ENCODE peak calls at places on chromosomes 5 and 9, in five cellular contexts. W is H1, G is HEK293T, E is NT2/D1, Y is GM12878. B is an unnamed sample.

GRCh38 chr5:80254767-80255424 is 952 bp downstream of the SERINC5 start:
- DNase-seq in W (no peak), G (no peak), E (no peak), Y (no peak), B (no peak)

GRCh38 chr5:137217599-137218200 is 281.4 kb downstream of the SPOCK1 start:
- DNase-seq in W (no peak), G (no peak), E (no peak), Y (no peak), B (no peak)

GRCh38 chr5:134873494-134873893 is 677 bp upstream of the TXNDC15 start:
- DNase-seq in W (no peak), G (no peak), E (no peak), Y (no peak), B (no peak)

GRCh38 chr5:29896651-29897050 is 1296.8 kb upstream of the CDH6 start:
- DNase-seq in W (no peak), G (no peak), E (no peak), Y (no peak), B (no peak)

GRCh38 chr9:138120511-138121437 is 243.2 kb downstream of the CACNA1B start:
- DNase-seq in W (no peak), G (no peak), E (no peak), Y (no peak), B (no peak)

GRCh38 chr9:16030513-16031185 is 477.8 kb downstream of the CCDC171 start:
- DNase-seq in W (no peak), G (no peak), E (no peak), Y (peak), B (no peak)

GRCh38 chr9:131869312-131869711 is 129.4 kb upstream of the RAPGEF1 start:
- DNase-seq in W (no peak), G (no peak), E (peak), Y (no peak), B (no peak)

GRCh38 chr5:169811023-169811422 is 169.3 kb downstream of the INSYN2B start:
- DNase-seq in W (no peak), G (no peak), E (no peak), Y (no peak), B (no peak)

GRCh38 chr9:131739988-131740648 is at the start of gene RAPGEF1:
- DNase-seq in W (peak), G (peak), E (no peak), Y (no peak), B (no peak)

GRCh38 chr5:178785999-178786398 is 55.5 kb upstream of the ZNF354A start:
- DNase-seq in W (no peak), G (no peak), E (no peak), Y (no peak), B (no peak)

GRCh38 chr5:104189031-104189430 is 626.4 kb upstream of the NUDT12 start:
- DNase-seq in W (no peak), G (no peak), E (no peak), Y (no peak), B (no peak)

GRCh38 chr5:109756543-109757186 is 66.9 kb downstream of the MAN2A1 start:
- DNase-seq in W (no peak), G (no peak), E (no peak), Y (no peak), B (no peak)

GRCh38 chr5:125372694-125373621 is 626.5 kb upstream of the ZNF608 start:
- DNase-seq in W (no peak), G (no peak), E (peak), Y (no peak), B (no peak)

GRCh38 chr5:149614034-149614907 is 33.0 kb downstream of the ARHGEF37 start:
- DNase-seq in W (no peak), G (no peak), E (no peak), Y (no peak), B (no peak)

GRCh38 chr9:111805841-111806241 is 11.1 kb upstream of the SHOC1 start:
- DNase-seq in W (no peak), G (no peak), E (no peak), Y (no peak), B (no peak)

GRCh38 chr9:21974542-21975409 is 19.4 kb downstream of the CDKN2A start:
- DNase-seq in W (peak), G (peak), E (no peak), Y (no peak), B (no peak)

GRCh38 chr5:157269165-157269671 is 3.3 kb downstream of the CYFIP2 start:
- DNase-seq in W (no peak), G (no peak), E (no peak), Y (no peak), B (no peak)

GRCh38 chr5:176364765-176365662 is at the start of gene ARL10:
- DNase-seq in W (peak), G (peak), E (no peak), Y (no peak), B (no peak)

GRCh38 chr9:82988488-82988887 is 74.5 kb downstream of the RASEF start:
- DNase-seq in W (no peak), G (no peak), E (no peak), Y (no peak), B (no peak)

GRCh38 chr5:170571331-170571731 is 67.5 kb downstream of the KCNIP1 start:
- DNase-seq in W (no peak), G (no peak), E (no peak), Y (no peak), B (peak)

GRCh38 chr5:478982-479535 is 36.1 kb downstream of the EXOC3 start:
- DNase-seq in W (no peak), G (no peak), E (no peak), Y (no peak), B (no peak)

GRCh38 chr9:95137587-95138145 is 179.8 kb downstream of the FANCC start:
- DNase-seq in W (no peak), G (no peak), E (no peak), Y (no peak), B (no peak)

GRCh38 chr9:33426843-33427293 is 20.5 kb downstream of the AQP3 start:
- DNase-seq in W (no peak), G (no peak), E (no peak), Y (no peak), B (no peak)

GRCh38 chr9:80285325-80285724 is 713.6 kb downstream of the TLE4 start:
- DNase-seq in W (no peak), G (peak), E (peak), Y (no peak), B (no peak)

GRCh38 chr5:35819026-35819425 is 37.7 kb upstream of the IL7R start:
- DNase-seq in W (no peak), G (no peak), E (no peak), Y (no peak), B (peak)

GRCh38 chr5:151155777-151156731 is 1.5 kb downstream of the ANXA6 start:
- DNase-seq in W (no peak), G (no peak), E (no peak), Y (no peak), B (peak)
- TF ChIP-seq SUZ12 in W (no peak), G (no peak), E (no peak), Y (no peak), B (no peak)

GRCh38 chr9:89843591-89843990 is 238.8 kb downstream of the GADD45G start:
- DNase-seq in W (no peak), G (no peak), E (no peak), Y (no peak), B (no peak)
- TF ChIP-seq SUZ12 in W (no peak), G (no peak), E (no peak), Y (no peak), B (no peak)

GRCh38 chr9:70902171-70902570 is 219.2 kb downstream of the TRPM3 start:
- DNase-seq in W (no peak), G (no peak), E (no peak), Y (no peak), B (no peak)

GRCh38 chr9:70901741-70902140 is 219.7 kb downstream of the TRPM3 start:
- DNase-seq in W (no peak), G (no peak), E (no peak), Y (no peak), B (no peak)

GRCh38 chr9:70901013-70901412 is 220.4 kb downstream of the TRPM3 start:
- DNase-seq in W (no peak), G (no peak), E (no peak), Y (no peak), B (no peak)

DNA sequence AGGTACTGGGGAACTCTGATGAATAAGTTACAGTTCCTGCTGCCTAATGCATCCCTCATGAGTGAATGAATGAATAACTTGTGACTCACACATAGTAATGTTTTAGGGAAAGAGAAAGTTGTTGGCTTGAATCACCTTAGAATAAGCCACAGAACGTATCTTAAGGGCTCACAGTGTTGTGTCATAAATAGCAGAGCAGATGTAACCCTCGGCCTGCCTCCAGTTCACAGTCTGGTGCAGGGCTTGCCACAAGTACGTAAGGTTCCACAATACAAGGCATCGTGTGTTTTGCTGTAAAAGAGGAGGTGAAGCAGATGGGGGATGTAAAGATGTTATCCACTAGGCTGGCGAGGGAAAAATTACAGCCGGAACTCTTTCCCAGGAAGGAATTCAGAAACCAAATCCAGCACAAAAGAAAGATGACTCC is 218.7 kb downstream of the TRPM3 start:
- DNase-seq in W (no peak), G (no peak), E (no peak), Y (no peak), B (no peak)
- TF ChIP-seq SUZ12 in W (no peak), G (no peak), E (no peak), Y (no peak), B (no peak)

DNA sequence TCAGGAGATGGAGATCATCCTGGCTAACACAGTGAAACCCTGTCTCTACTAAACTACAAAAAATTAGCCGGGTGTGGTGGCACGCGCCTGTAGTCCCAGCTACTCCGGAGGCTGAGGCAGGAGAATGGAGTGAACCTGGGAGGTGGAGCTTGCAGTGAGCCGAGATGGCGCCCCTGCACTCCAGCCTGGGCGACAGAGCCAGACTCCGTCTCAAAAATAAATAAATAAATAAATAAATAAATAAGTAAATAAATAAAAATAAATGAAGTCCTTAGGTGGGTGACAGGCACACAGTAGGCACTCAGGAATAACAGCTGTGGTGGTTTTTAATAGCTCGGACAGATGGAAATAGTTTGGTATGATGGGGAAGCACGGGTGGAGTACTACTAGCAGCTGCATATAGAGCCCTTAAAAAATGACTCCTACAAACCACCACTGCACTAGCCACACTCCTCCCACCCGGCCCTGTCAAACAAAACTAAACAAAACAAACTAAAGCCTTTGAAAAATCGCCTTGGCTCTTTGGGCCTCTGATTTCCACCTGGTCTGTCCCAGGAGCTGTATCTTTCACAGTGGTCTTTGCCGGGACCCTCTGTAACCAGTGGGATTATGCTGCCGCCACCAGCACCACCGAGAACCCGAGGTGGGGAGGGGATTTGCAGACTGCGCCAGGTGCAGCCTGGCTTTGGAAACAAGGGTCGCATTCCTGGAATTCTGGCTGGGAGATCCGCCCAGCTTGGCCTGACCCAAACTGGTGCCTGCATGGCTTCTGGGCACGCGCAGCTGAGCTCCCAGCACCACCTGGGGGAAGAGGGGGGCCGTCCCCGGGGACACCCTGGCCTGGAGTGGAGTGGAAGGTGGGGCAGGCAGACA is 5.1 kb upstream of the WDR5 start:
- DNase-seq in W (peak), G (no peak), E (no peak), Y (no peak), B (peak)
- TF ChIP-seq SUZ12 in W (no peak), G (no peak), E (no peak), Y (no peak), B (no peak)

GRCh38 chr5:54360089-54360488 is 49.7 kb upstream of the ARL15 start:
- DNase-seq in W (no peak), G (no peak), E (no peak), Y (no peak), B (no peak)
- TF ChIP-seq SUZ12 in W (no peak), G (no peak), E (no peak), Y (no peak), B (no peak)